ENCODE peak calls at places on chromosomes 7 and 10, in five cellular contexts. F is Peyer's patch, C is AG04450, L is thoracic aorta, N is IMR-90. K is an unnamed sample.

GRCh38 chr7:103887853-103888602 is 101.4 kb downstream of the RELN start:
- DNase-seq in L (no peak), N (peak; percentile 57), C (no peak), F (no peak), K (no peak)

GRCh38 chr7:96337519-96337918 is 15.6 kb upstream of the SLC25A13 start:
- DNase-seq in L (no peak), C (no peak), N (no peak), F (no peak), K (peak; percentile 6)

GRCh38 chr10:3173173-3173878 is 744 bp upstream of the PITRM1 start:
- DNase-seq in L (no peak), C (no peak), N (no peak), F (peak; percentile 93), K (no peak)

GRCh38 chr7:154984601-154985188 is 18.2 kb downstream of the PAXIP1 start:
- DNase-seq in F (no peak), L (no peak), C (no peak), N (no peak), K (no peak)

GRCh38 chr7:114086906-114087651 is 168.3 kb upstream of the PPP1R3A start:
- DNase-seq in L (no peak), F (no peak), N (peak; percentile 19), C (no peak), K (peak; percentile 24)

GRCh38 chr7:100465702-100466311 is 1.7 kb upstream of the SPACDR start:
- DNase-seq in N (peak; percentile 71), L (no peak), C (no peak), F (no peak), K (peak; percentile 69)

GRCh38 chr7:23158546-23158945 is 23.3 kb upstream of the NUP42 start:
- DNase-seq in C (no peak), N (no peak), L (no peak), F (no peak), K (no peak)

GRCh38 chr10:102713483-102713813 is 749 bp downstream of the ARL3 start:
- DNase-seq in N (peak; percentile 19), L (no peak), C (no peak), F (no peak), K (no peak)

GRCh38 chr7:74025146-74025545 is 2.8 kb upstream of the ELN start:
- DNase-seq in N (no peak), F (no peak), C (no peak), L (no peak), K (no peak)

GRCh38 chr7:150372271-150373048 is 3.8 kb downstream of the REPIN1 start:
- DNase-seq in L (no peak), F (no peak), N (no peak), C (no peak), K (no peak)

GRCh38 chr7:150370612-150371071 is 2.0 kb downstream of the REPIN1 start:
- DNase-seq in L (no peak), N (peak; percentile 80), C (no peak), F (no peak), K (no peak)

GRCh38 chr7:150369740-150370501 is 1.3 kb downstream of the REPIN1 start:
- DNase-seq in F (no peak), C (no peak), N (no peak), L (no peak), K (no peak)

GRCh38 chr7:150371996-150372270 is 3.3 kb downstream of the REPIN1 start:
- DNase-seq in C (no peak), N (no peak), F (no peak), L (no peak), K (no peak)

DNA sequence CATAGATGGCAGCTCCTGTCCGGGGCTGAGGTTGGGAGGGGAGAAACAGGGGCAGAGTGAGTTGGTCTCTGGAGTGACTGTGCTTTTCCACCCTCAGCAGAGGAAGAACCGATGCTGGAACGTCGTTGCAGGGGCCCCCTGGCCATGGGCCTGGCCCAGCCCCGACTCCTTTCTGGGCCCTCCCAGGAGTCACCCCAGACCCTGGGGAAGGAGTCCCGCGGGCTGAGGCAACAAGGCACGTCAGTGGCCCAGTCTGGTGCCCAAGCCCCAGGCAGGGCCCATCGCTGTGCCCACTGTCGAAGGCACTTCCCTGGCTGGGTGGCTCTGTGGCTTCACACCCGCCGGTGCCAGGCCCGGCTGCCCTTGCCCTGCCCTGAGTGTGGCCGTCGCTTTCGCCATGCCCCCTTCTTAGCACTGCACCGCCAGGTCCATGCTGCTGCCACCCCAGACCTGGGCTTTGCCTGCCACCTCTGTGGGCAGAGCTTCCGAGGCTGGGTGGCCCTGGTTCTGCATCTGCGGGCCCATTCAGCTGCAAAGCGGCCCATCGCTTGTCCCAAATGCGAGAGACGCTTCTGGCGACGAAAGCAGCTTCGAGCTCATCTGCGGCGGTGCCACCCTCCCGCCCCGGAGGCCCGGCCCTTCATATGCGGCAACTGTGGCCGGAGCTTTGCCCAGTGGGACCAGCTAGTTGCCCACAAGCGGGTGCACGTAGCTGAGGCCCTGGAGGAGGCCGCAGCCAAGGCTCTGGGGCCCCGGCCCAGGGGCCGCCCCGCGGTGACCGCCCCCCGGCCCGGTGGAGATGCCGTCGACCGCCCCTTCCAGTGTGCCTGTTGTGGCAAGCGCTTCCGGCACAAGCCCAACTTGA is 2.7 kb downstream of the REPIN1 start:
- DNase-seq in F (no peak), C (no peak), N (no peak), L (no peak), K (no peak)
- H3K4me3 ChIP-seq in F (no peak overlapping the region), C (no peak overlapping the region), N (no peak overlapping the region), L (no peak overlapping the region), K (no peak overlapping the region)

GRCh38 chr7:90560730-90561129 is 35.4 kb upstream of the CDK14 start:
- DNase-seq in F (no peak), L (no peak), N (no peak), C (no peak), K (no peak)
- H3K27ac ChIP-seq in F (no peak overlapping the region), L (no peak overlapping the region), N (no peak overlapping the region), C (no peak overlapping the region), K (no peak overlapping the region)

GRCh38 chr7:135156290-135156689 is 8.4 kb downstream of the TMEM140 start:
- DNase-seq in L (no peak), F (no peak), C (no peak), N (no peak), K (no peak)

GRCh38 chr7:135158874-135159273 is 11.0 kb downstream of the TMEM140 start:
- DNase-seq in C (no peak), F (no peak), L (no peak), N (no peak), K (no peak)

GRCh38 chr7:135159359-135160087 is 11.0 kb downstream of the CYREN start:
- DNase-seq in C (no peak), F (no peak), N (no peak), L (no peak), K (no peak)

GRCh38 chr7:135160098-135160857 is 10.2 kb downstream of the CYREN start:
- DNase-seq in C (no peak), N (peak; percentile 67), L (no peak), F (no peak), K (no peak)

GRCh38 chr7:135158141-135158655 is 10.3 kb downstream of the TMEM140 start:
- DNase-seq in F (no peak), L (no peak), N (no peak), C (no peak), K (no peak)
- H3K9me3 ChIP-seq in F (no peaks in the 10 kb centered on the region), L (peaks cover 11% of the 10 kb centered on the region), N (peaks cover 5% of the 10 kb centered on the region), C (peaks cover 10% of the 10 kb centered on the region), K (no peaks in the 10 kb centered on the region)

DNA sequence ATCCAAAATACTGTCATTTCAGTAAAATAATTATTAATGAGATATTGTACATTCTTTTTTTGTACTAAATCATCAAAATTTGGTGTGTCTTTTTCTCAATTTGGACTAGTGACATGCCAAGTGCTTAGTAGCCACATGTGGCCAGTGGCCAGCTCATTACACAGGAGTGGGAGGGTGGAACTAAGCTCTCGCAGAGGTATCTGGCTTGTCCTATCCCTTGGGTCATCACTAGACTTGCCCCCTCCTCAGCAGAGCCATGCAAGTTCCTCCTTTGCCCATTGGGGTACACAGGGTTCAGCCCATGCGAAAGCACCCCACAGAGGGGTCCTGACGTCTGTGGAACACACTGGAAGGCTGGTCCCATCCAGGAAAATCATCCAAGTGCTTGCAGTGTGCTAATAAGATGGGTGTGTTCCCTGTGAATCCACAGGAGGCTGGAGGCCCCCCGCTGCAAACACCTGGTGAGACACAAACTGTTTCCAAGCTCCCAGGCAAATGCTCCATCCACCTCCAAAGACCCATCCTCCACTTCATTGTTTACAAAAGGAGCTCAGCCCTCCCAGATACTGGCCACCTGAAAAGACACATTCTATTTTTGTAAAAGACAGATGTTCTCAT is 1.3 kb downstream of the ARHGAP22 start:
- DNase-seq in F (no peak), C (no peak), N (peak; percentile 35), L (no peak), K (no peak)
- H3K4me3 ChIP-seq in F (no peak overlapping the region), C (peak overlapping the region; percentile 83), N (peak overlapping the region; percentile 86), L (peak overlapping the region; percentile 67), K (no peak overlapping the region)

DNA sequence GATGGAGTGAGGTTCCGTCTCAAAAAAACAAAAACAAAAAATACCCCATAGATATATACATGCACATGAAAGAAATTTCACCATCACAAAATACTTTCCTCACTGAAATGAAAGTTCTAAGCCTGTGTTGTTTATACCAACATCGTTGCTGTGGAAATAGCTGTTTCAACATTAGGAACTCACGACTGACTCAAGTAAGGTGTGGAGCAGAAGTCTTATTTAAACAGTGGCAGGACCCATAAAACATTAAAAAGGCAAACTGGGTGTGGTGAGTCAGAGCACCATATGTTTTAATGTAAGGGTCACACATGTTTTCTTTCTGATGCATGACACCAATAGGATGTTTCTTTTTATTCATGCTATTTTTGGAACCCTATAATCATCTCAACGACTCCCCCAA is 48.3 kb downstream of the BAIAP2L1 start:
- DNase-seq in N (peak; percentile 90), C (peak; percentile 63), F (no peak), L (no peak), K (peak; percentile 58)
- H3K27ac ChIP-seq in N (peak overlapping the region; percentile 66), C (peak overlapping the region; percentile 68), F (no peak overlapping the region), L (no peak overlapping the region), K (no peak overlapping the region)

GRCh38 chr7:57381581-57381980 is 68.4 kb upstream of the ZNF716 start:
- DNase-seq in L (no peak), F (no peak), C (no peak), N (no peak), K (no peak)
- H3K9me3 ChIP-seq in L (no peaks in the 10 kb centered on the region), F (peaks cover 5% of the 10 kb centered on the region), C (peaks cover 65% of the 10 kb centered on the region), N (peaks cover 40% of the 10 kb centered on the region), K (no peaks in the 10 kb centered on the region)